ENCODE peak calls at places on chromosomes 4 and X, in seven cellular contexts. One of them, this sample, is unnamed.

GRCh38 chr4:23934223-23934622 is 44.4 kb upstream of the PPARGC1A start:
- DNase-seq in transverse colon: no peak
- DNase-seq in uterus: no peak
- DNase-seq in adrenal gland: no peak
- DNase-seq in IMR-90: no peak
- DNase-seq in spleen: no peak
- DNase-seq in tibial nerve: no peak
- DNase-seq in this sample: no peak

GRCh38 chrX:141220342-141221008 is 21.8 kb downstream of the SPANXC start:
- DNase-seq in transverse colon: no peak
- DNase-seq in adrenal gland: no peak
- DNase-seq in spleen: no peak
- DNase-seq in IMR-90: peak
- DNase-seq in tibial nerve: no peak
- DNase-seq in uterus: no peak
- DNase-seq in this sample: no peak

GRCh38 chrX:74527344-74527743 is 87.1 kb downstream of the RLIM start:
- DNase-seq in tibial nerve: no peak
- DNase-seq in transverse colon: no peak
- DNase-seq in uterus: no peak
- DNase-seq in IMR-90: no peak
- DNase-seq in adrenal gland: peak
- DNase-seq in spleen: no peak
- DNase-seq in this sample: no peak

GRCh38 chr4:2961411-2962098 is 1.7 kb downstream of the NOP14 start:
- DNase-seq in tibial nerve: no peak
- DNase-seq in spleen: peak
- DNase-seq in adrenal gland: no peak
- DNase-seq in transverse colon: no peak
- DNase-seq in uterus: no peak
- DNase-seq in IMR-90: no peak
- DNase-seq in this sample: no peak

GRCh38 chrX:13937370-13938052 is 92.2 kb downstream of the GEMIN8 start:
- DNase-seq in adrenal gland: no peak
- DNase-seq in transverse colon: no peak
- DNase-seq in tibial nerve: no peak
- DNase-seq in uterus: no peak
- DNase-seq in spleen: no peak
- DNase-seq in IMR-90: peak
- DNase-seq in this sample: no peak

GRCh38 chr4:183444953-183445543 is 612 bp downstream of the CDKN2AIP start:
- DNase-seq in spleen: peak
- DNase-seq in transverse colon: peak
- DNase-seq in adrenal gland: peak
- DNase-seq in IMR-90: no peak
- DNase-seq in tibial nerve: peak
- DNase-seq in uterus: no peak
- DNase-seq in this sample: no peak

GRCh38 chr4:176270669-176271068 is 1.6 kb upstream of the ASB5 start:
- DNase-seq in adrenal gland: no peak
- DNase-seq in IMR-90: peak
- DNase-seq in transverse colon: no peak
- DNase-seq in tibial nerve: no peak
- DNase-seq in uterus: no peak
- DNase-seq in spleen: no peak
- DNase-seq in this sample: peak

GRCh38 chr4:125719987-125720386 is 405.2 kb downstream of the FAT4 start:
- DNase-seq in tibial nerve: no peak
- DNase-seq in uterus: no peak
- DNase-seq in spleen: no peak
- DNase-seq in adrenal gland: no peak
- DNase-seq in IMR-90: peak
- DNase-seq in transverse colon: no peak
- DNase-seq in this sample: no peak

GRCh38 chr4:103002551-103002950 is 17.0 kb downstream of the SLC9B1 start:
- DNase-seq in spleen: no peak
- DNase-seq in transverse colon: no peak
- DNase-seq in adrenal gland: no peak
- DNase-seq in IMR-90: peak
- DNase-seq in uterus: no peak
- DNase-seq in tibial nerve: no peak
- DNase-seq in this sample: no peak

GRCh38 chrX:24242649-24243556 is 71.0 kb downstream of the SUPT20HL2 start:
- DNase-seq in adrenal gland: no peak
- DNase-seq in spleen: no peak
- DNase-seq in transverse colon: peak
- DNase-seq in uterus: peak
- DNase-seq in tibial nerve: peak
- DNase-seq in IMR-90: peak
- DNase-seq in this sample: no peak

GRCh38 chrX:30220646-30221045 is 5.3 kb downstream of the MAGEB2 start:
- DNase-seq in tibial nerve: no peak
- DNase-seq in transverse colon: no peak
- DNase-seq in uterus: no peak
- DNase-seq in IMR-90: no peak
- DNase-seq in spleen: no peak
- DNase-seq in adrenal gland: no peak
- DNase-seq in this sample: no peak

DNA sequence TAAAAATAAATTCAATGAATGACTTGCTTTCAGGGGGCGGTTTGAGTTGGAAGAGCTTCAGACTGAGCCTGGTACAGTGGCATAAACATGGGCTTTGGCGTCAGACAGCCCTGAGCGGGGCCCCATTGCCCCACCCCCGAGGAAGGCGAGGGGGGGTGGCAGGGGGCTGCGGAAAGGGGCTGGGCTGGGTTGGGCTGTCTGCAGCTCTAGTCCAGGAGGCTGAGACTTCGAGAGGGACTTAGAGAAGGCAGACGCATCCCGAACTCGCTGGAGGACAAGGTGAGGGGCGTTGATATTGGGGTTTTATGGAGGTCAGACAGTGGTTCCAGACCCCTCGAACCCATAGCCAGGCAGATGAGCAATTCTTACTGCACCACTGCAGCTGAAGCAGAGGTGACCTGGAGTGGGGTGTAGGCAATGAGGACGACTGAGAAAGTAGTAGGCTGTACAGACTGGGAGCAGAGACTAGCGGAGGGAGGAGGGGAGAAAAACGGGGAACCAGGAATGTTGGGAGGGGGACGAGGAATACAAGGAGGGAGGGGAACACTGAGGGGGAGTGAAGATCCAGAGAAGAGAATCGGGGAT is at the start of gene MAGED2:
- DNase-seq in transverse colon: peak
- DNase-seq in adrenal gland: peak
- DNase-seq in uterus: peak
- DNase-seq in tibial nerve: peak
- DNase-seq in IMR-90: peak
- DNase-seq in spleen: peak
- DNase-seq in this sample: no peak
- TF ChIP-seq POLR2A in transverse colon: no peak
- TF ChIP-seq POLR2A in adrenal gland: peak
- TF ChIP-seq POLR2A in uterus: no peak
- TF ChIP-seq POLR2A in tibial nerve: no peak
- TF ChIP-seq POLR2A in IMR-90: no peak
- TF ChIP-seq POLR2A in spleen: no peak
- TF ChIP-seq POLR2A in this sample: peak

DNA sequence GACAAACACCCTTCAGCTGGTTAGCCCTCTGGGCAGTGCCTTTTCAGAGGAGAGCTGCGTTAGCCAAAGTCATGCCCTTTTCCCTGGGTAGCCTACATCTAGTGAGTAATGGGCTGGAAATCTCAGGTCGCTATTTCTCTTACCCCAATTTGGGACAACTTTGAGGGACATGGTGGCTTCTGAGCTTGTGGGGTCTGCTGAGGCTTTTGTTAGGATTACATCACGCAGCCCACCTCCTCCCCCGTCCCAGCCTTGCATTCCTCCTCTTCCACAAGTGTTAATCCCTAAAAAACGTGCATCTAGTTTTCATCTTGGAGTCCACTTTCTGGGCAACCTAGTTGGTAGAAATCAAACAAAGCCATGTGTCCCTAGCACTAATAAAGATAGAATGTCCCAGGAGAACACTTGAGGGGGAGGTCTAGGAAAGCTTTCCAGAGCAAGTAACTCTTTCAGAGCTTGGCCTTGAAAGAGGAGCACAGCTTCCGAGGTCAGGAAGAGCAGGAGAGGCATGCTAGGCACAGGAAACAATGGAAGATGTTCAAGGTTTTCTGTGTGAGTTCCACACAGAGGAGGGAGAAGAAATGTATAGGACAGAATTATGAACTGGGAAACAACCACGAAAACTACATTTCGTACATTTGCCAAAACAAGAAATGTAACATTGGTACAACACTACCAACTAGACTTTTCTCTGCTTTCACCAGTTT is 2.8 kb downstream of the MRFAP1 start:
- DNase-seq in tibial nerve: no peak
- DNase-seq in uterus: no peak
- DNase-seq in transverse colon: no peak
- DNase-seq in IMR-90: no peak
- DNase-seq in spleen: no peak
- DNase-seq in adrenal gland: no peak
- DNase-seq in this sample: no peak
- TF ChIP-seq POLR2A in tibial nerve: no peak
- TF ChIP-seq POLR2A in uterus: no peak
- TF ChIP-seq POLR2A in transverse colon: no peak
- TF ChIP-seq POLR2A in IMR-90: no peak
- TF ChIP-seq POLR2A in spleen: no peak
- TF ChIP-seq POLR2A in adrenal gland: no peak
- TF ChIP-seq POLR2A in this sample: no peak

GRCh38 chrX:17736856-17737706 is at the start of gene SCML1:
- DNase-seq in transverse colon: peak
- DNase-seq in adrenal gland: peak
- DNase-seq in tibial nerve: peak
- DNase-seq in uterus: peak
- DNase-seq in spleen: peak
- DNase-seq in IMR-90: peak
- DNase-seq in this sample: peak
- TF ChIP-seq POLR2A in transverse colon: peak
- TF ChIP-seq POLR2A in adrenal gland: peak
- TF ChIP-seq POLR2A in tibial nerve: peak
- TF ChIP-seq POLR2A in uterus: peak
- TF ChIP-seq POLR2A in spleen: no peak
- TF ChIP-seq POLR2A in IMR-90: peak
- TF ChIP-seq POLR2A in this sample: peak

DNA sequence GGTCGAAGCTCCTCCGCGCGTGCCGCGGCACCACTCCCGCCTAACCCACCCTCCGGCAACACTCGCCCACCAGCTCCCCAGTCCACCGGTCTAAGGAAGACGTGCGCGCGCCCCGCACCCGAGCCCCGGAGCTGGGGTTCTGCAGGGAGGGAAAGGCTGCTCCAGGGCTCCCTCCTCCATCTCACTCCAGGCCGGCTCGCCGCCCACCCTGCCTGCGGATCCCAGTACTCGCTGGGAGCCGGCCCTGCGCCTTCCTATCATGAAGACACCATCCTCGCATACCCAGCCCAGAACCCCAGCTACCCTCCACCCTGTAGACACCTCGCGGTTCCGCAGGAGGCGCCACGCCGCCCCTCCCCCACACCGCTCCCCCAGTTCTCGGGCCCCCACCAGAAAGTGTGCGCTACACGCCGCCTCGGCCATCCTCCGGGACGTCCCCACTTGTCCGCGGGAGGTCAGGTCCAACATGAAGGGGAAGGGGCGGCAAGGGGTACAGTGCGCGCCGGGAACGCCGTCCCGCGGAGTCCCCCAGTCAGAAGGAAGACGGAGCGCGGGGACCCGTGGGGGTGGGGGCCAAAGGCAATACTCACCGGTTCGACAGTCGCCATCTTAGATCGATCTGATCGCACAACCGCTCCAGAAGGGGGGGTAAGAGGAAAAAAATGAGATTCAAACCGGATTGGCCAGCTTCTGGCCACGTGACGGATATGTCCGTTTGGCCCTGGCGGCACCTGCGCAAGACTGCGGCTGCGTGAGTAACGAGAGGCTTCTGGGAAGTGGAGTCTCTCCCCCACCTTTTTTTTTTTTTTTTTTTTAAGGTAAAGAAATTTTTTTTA is at the start of gene EIF4E:
- DNase-seq in transverse colon: peak
- DNase-seq in tibial nerve: peak
- DNase-seq in adrenal gland: peak
- DNase-seq in uterus: peak
- DNase-seq in spleen: peak
- DNase-seq in IMR-90: peak
- DNase-seq in this sample: peak
- TF ChIP-seq POLR2A in transverse colon: no peak
- TF ChIP-seq POLR2A in tibial nerve: no peak
- TF ChIP-seq POLR2A in adrenal gland: peak
- TF ChIP-seq POLR2A in uterus: peak
- TF ChIP-seq POLR2A in spleen: no peak
- TF ChIP-seq POLR2A in IMR-90: peak
- TF ChIP-seq POLR2A in this sample: peak

DNA sequence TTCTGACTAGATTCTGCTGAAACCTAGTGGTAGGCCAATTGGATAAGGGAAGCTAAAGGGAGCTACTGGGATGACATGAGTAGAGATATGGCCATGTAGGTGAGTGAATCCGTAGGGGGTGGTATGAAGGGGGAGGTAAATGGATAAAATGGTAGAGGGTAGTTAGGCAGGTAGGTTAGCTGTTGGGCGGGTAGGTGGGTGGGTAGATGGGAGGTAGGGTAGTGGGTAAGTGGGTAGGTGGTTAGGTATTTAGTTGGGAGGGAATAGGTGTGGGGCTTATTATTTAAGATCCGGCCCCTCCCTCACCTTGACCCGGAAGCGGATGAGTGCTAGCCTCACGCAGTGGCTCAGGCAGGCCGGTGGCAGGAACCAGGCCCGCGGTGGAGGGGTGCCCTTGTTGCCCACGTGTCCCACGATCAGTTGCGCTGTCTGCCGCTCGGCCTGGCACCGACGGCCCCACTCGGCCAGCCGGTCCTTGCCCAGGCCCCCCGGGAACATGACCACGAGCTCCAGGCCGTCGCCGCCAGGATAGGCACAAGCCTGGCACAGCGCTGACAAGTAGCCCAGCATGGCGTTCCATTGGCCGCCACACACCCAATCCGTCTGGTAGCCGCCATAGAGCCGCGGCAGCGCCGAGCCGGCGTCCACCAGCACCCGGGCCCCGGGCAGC is 725 bp downstream of the FAM120C start:
- DNase-seq in spleen: peak
- DNase-seq in IMR-90: no peak
- DNase-seq in uterus: peak
- DNase-seq in transverse colon: peak
- DNase-seq in tibial nerve: peak
- DNase-seq in adrenal gland: peak
- DNase-seq in this sample: no peak
- TF ChIP-seq POLR2A in spleen: no peak
- TF ChIP-seq POLR2A in IMR-90: no peak
- TF ChIP-seq POLR2A in uterus: no peak
- TF ChIP-seq POLR2A in transverse colon: no peak
- TF ChIP-seq POLR2A in tibial nerve: no peak
- TF ChIP-seq POLR2A in adrenal gland: no peak
- TF ChIP-seq POLR2A in this sample: peak

This sample was measured in H54.